ENCODE peak calls at places on chromosomes 4 and X, in ten cellular contexts. G is A673, F is adrenal gland, O is lower lobe of right lung, U is spleen, Z is esophagus squamous epithelium, Q is brain microvascular endothelial cell, L is colonic mucosa, E is cardiac muscle cell, T is gastrocnemius medialis. P is an unnamed sample. For H3K36me3, the result is how much of the 10 kb centered on the place peaks cover.

GRCh38 chr4:140152760-140153418 is 1.1 kb downstream of the MAML3 start:
- DNase-seq in U (peak), F (peak), T (peak), Z (no peak), L (peak), G (peak), Q (peak), O (peak), E (peak), P (no peak)

GRCh38 chrX:74242050-74242449 is 61.9 kb upstream of the ZCCHC13 start:
- DNase-seq in T (no peak), F (no peak), L (no peak), Q (no peak), O (no peak), Z (no peak), U (no peak), E (peak), G (no peak), P (no peak)

GRCh38 chrX:129230850-129231512 is 292.3 kb downstream of the SMARCA1 start:
- DNase-seq in G (no peak), E (no peak), Q (no peak), T (no peak), Z (no peak), O (no peak), F (no peak), L (no peak), U (no peak), P (no peak)

GRCh38 chr4:74627516-74627915 is 166.8 kb downstream of the BTC start:
- DNase-seq in L (no peak), T (no peak), Q (no peak), G (no peak), Z (no peak), F (no peak), O (no peak), E (no peak), U (no peak), P (no peak)

GRCh38 chrX:16239211-16239610 is 71.9 kb downstream of the MAGEB17 start:
- DNase-seq in G (no peak), E (peak), L (no peak), O (no peak), Z (no peak), F (no peak), U (no peak), Q (peak), T (no peak), P (no peak)

GRCh38 chr4:88107406-88108107 is 50.9 kb downstream of the ABCG2 start:
- DNase-seq in T (peak), F (peak), Z (no peak), O (no peak), E (peak), Q (no peak), G (no peak), L (peak), U (no peak), P (no peak)

GRCh38 chr4:26307027-26307426 is 13.8 kb upstream of the RBPJ start:
- DNase-seq in F (no peak), T (no peak), G (no peak), U (no peak), E (no peak), O (no peak), Z (no peak), L (no peak), Q (no peak), P (no peak)

GRCh38 chr4:146521543-146522097 is at the start of gene SLC10A7:
- DNase-seq in F (peak), E (peak), Z (peak), T (peak), G (peak), U (peak), Q (peak), L (peak), O (peak), P (no peak)

GRCh38 chr4:37685726-37686372 is 327 bp downstream of the RELL1 start:
- DNase-seq in U (no peak), L (peak), Z (peak), E (peak), T (peak), O (no peak), G (peak), F (no peak), Q (peak), P (no peak)

GRCh38 chr4:36026348-36026747 is 218.0 kb downstream of the ARAP2 start:
- DNase-seq in T (no peak), G (no peak), Z (no peak), E (no peak), L (no peak), Q (no peak), F (no peak), U (no peak), O (no peak), P (no peak)

GRCh38 chrX:116031331-116031730 is 139.2 kb upstream of the AGTR2 start:
- DNase-seq in E (no peak), Q (no peak), G (no peak), U (no peak), T (no peak), L (no peak), F (no peak), Z (no peak), O (no peak), P (no peak)

GRCh38 chr4:122819708-122820449 is 6.8 kb upstream of the FGF2 start:
- DNase-seq in L (no peak), G (peak), Q (peak), F (no peak), Z (no peak), T (no peak), O (no peak), E (peak), U (no peak), P (no peak)

GRCh38 chrX:45400380-45400779 is 199.7 kb upstream of the DIPK2B start:
- DNase-seq in Z (no peak), L (no peak), F (no peak), U (no peak), G (no peak), Q (peak), O (no peak), E (peak), T (no peak), P (no peak)

GRCh38 chr4:169254546-169254983 is 16.2 kb downstream of the SH3RF1 start:
- DNase-seq in Z (no peak), G (peak), F (peak), L (peak), Q (peak), O (no peak), E (peak), U (no peak), T (peak), P (peak)

GRCh38 chr4:25792200-25792791 is 70.5 kb downstream of the SEL1L3 start:
- DNase-seq in Q (no peak), U (no peak), O (no peak), E (peak), G (peak), L (peak), F (peak), Z (no peak), T (no peak), P (no peak)

GRCh38 chr4:128277856-128278255 is 9.8 kb downstream of the PGRMC2 start:
- DNase-seq in U (no peak), E (no peak), F (no peak), Q (no peak), L (no peak), G (no peak), Z (no peak), O (no peak), T (no peak), P (no peak)

GRCh38 chr4:25437951-25438350 is 60.9 kb downstream of the ANAPC4 start:
- DNase-seq in F (no peak), L (no peak), U (no peak), E (no peak), Q (no peak), Z (no peak), G (no peak), O (no peak), T (no peak), P (no peak)

GRCh38 chr4:125951275-125951887 is 636.6 kb downstream of the FAT4 start:
- DNase-seq in Z (no peak), T (no peak), O (no peak), U (no peak), F (no peak), E (peak), L (no peak), Q (no peak), G (peak), P (peak)

GRCh38 chrX:9767375-9767774 is 1.7 kb upstream of the GPR143 start:
- DNase-seq in U (no peak), F (no peak), Q (no peak), L (no peak), G (peak), Z (no peak), O (no peak), T (no peak), E (peak), P (no peak)

GRCh38 chrX:133375558-133376340 is 39.5 kb downstream of the GPC4 start:
- DNase-seq in F (no peak), Z (no peak), Q (no peak), L (peak), T (no peak), U (no peak), O (no peak), E (peak), G (peak), P (no peak)

GRCh38 chr4:2835978-2836377 is 7.7 kb upstream of the ADD1 start:
- DNase-seq in U (peak), F (peak), G (no peak), Q (no peak), E (no peak), L (no peak), Z (no peak), O (no peak), T (no peak), P (no peak)

GRCh38 chr4:147355849-147356248 is 125.0 kb upstream of the EDNRA start:
- DNase-seq in U (no peak), F (no peak), Z (no peak), E (peak), O (no peak), G (peak), Q (peak), L (no peak), T (no peak), P (no peak)

GRCh38 chrX:57083143-57083542 is 38.2 kb downstream of the SPIN2B start:
- DNase-seq in Q (no peak), T (no peak), G (no peak), U (no peak), E (no peak), L (no peak), F (no peak), O (no peak), Z (no peak), P (no peak)

GRCh38 chrX:130694983-130695382 is 208.0 kb downstream of the ENOX2 start:
- DNase-seq in G (no peak), F (no peak), O (no peak), L (no peak), Q (no peak), E (no peak), T (no peak), U (no peak), Z (no peak), P (no peak)

GRCh38 chr4:109879636-109880314 is 31.9 kb downstream of the LRIT3 start:
- DNase-seq in O (no peak), E (no peak), F (no peak), Q (no peak), Z (no peak), G (no peak), L (no peak), U (peak), T (no peak), P (no peak)

GRCh38 chrX:12949927-12950656 is 24.8 kb upstream of the TMSB4X start:
- DNase-seq in G (peak), Q (peak), U (peak), L (peak), T (peak), F (peak), O (peak), E (peak), Z (peak), P (no peak)

GRCh38 chr4:28225005-28225404 is 1364.4 kb downstream of the STIM2 start:
- DNase-seq in L (no peak), E (peak), Q (peak), Z (no peak), U (no peak), F (no peak), O (no peak), T (no peak), G (peak), P (no peak)

GRCh38 chr4:183438458-183439113 is 5.8 kb upstream of the CDKN2AIP start:
- DNase-seq in U (no peak), O (no peak), Q (peak), F (no peak), T (no peak), Z (no peak), G (no peak), E (peak), L (peak), P (peak)

GRCh38 chr4:22997358-22998224 is 304.9 kb downstream of the GBA3 start:
- DNase-seq in Q (no peak), U (no peak), O (no peak), L (no peak), E (no peak), Z (no peak), G (no peak), T (no peak), F (no peak), P (no peak)

GRCh38 chr4:58514299-58514698 is 1404.1 kb upstream of the IGFBP7 start:
- DNase-seq in Z (no peak), O (no peak), Q (no peak), U (no peak), F (no peak), L (no peak), T (no peak), G (no peak), E (no peak), P (no peak)

GRCh38 chr4:16532240-16532990 is 306.1 kb upstream of the TAPT1 start:
- DNase-seq in E (peak), U (no peak), T (no peak), F (peak), Z (no peak), L (no peak), Q (peak), O (no peak), G (peak), P (peak)

GRCh38 chr4:7957113-7957656 is 17.5 kb upstream of the AFAP1 start:
- DNase-seq in G (no peak), U (peak), T (no peak), E (peak), Z (no peak), O (no peak), Q (no peak), F (no peak), L (no peak), P (no peak)

GRCh38 chrX:154534526-154535322 is 11.9 kb downstream of the G6PD start:
- DNase-seq in Z (peak), G (peak), O (peak), T (peak), Q (peak), L (peak), F (peak), E (peak), U (peak), P (no peak)

GRCh38 chr4:60039908-60040307 is 1160.2 kb upstream of the ADGRL3 start:
- DNase-seq in U (no peak), G (no peak), F (no peak), E (no peak), Z (no peak), T (no peak), Q (no peak), O (no peak), L (no peak), P (no peak)

GRCh38 chr4:86302242-86302641 is 57.6 kb downstream of the MAPK10 start:
- DNase-seq in O (no peak), Q (no peak), T (no peak), E (peak), U (no peak), G (peak), F (peak), Z (no peak), L (peak), P (no peak)

GRCh38 chrX:44440006-44440405 is 96.5 kb upstream of the EFHC2 start:
- DNase-seq in T (no peak), O (no peak), Z (no peak), U (no peak), G (peak), E (no peak), L (no peak), F (no peak), Q (no peak), P (no peak)

GRCh38 chr4:78437608-78438088 is 113.9 kb upstream of the ANXA3 start:
- DNase-seq in E (peak), G (no peak), F (no peak), U (no peak), O (no peak), L (no peak), T (no peak), Z (no peak), Q (no peak), P (no peak)

DNA sequence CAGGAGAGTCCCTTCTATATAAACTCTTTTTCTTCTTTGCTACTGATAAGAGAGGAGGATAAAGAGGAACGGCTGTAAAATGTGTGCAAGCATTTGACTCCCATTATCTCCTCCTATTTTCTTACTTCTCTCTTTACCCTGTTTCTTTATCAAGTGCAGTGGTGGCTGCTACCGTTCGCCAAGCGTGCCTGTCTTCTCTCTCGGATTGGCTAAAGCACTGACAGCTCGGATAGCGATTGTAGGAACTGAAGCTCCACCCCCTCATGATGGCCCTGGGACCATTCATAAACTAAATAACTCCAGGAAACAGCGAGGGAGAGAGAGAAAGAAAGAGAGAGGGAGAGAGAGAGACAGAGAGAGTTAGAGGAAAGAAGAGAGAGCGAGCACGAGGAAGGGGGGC is 340 bp upstream of the MAB21L2 start:
- DNase-seq in L (peak), Z (no peak), T (no peak), Q (peak), G (no peak), U (no peak), O (no peak), E (peak), F (no peak), P (no peak)
- H3K4me3 ChIP-seq in L (no peak), Z (no peak), T (no peak), Q (peak), G (no peak), U (peak), O (no peak), E (no peak), F (no peak), P (no peak)

DNA sequence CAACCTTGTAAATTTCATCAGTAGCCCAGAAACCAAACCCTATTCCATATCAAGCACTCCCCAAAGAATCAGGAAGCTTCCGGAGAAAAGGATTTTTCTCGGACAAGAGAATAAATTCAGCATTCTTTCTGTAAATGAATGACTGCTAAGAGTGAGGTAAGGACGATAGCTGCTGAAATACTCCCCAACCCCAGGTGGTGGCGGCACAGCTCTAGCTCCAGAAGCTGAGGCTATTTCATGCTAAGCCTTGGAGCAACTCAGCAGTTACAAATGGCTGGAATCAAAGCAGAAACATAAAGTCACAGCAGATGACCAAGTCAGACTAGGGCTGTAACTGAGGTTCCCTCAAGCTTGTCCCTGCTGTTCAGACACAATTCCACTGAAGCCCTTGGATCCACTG is 13.9 kb upstream of the PCDH19 start:
- DNase-seq in O (no peak), U (no peak), Z (no peak), G (no peak), Q (no peak), F (no peak), T (no peak), L (no peak), E (no peak), P (no peak)
- TF ChIP-seq CTCF in O (no peak), U (no peak), Z (peak), G (peak), Q (peak), F (no peak), T (no peak), L (no peak), E (peak), P (no peak)

DNA sequence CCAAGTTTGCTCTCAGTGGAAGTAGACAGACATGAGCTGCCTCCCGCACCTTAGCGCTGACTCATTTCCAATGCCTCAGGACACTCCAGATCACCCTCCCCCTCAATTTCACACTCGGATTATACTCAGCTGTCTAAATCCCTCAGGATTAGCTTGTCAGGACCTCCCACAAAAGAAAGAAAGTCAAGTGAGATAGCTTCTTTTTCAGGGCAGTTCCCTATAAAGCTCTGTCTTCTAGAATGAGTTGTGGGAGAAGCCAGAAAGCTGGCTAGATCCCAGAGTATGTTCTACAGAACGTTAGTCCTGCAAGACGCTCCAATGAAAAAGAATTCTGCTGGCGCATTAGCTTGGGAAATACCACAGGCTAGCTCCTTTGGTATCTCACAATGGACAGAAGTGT is 51.2 kb upstream of the MTNR1A start:
- DNase-seq in G (peak), L (no peak), F (no peak), O (no peak), Q (peak), E (peak), Z (no peak), T (no peak), U (no peak), P (no peak)
- H3K36me3 ChIP-seq in G (half or more), L (under half), F (under half), O (half or more), Q (half or more), E (half or more), Z (half or more), T (under half), U (under half), P (under half)

GRCh38 chr4:11021348-11021747 is 336.8 kb upstream of the CLNK start:
- DNase-seq in Q (no peak), E (no peak), G (no peak), F (no peak), Z (no peak), L (no peak), U (no peak), T (no peak), O (no peak), P (no peak)
- H3K4me3 ChIP-seq in Q (no peak), E (no peak), G (no peak), F (no peak), Z (no peak), L (no peak), U (no peak), T (no peak), O (no peak), P (no peak)

GRCh38 chrX:84188320-84188834 is 378 bp upstream of the RPS6KA6 start:
- DNase-seq in L (peak), Z (no peak), Q (peak), U (no peak), F (peak), O (peak), G (no peak), E (peak), T (no peak), P (no peak)
- TF ChIP-seq CTCF in L (no peak), Z (no peak), Q (peak), U (no peak), F (no peak), O (no peak), G (no peak), E (no peak), T (no peak), P (peak)

GRCh38 chrX:111736571-111736970 is 55.6 kb downstream of the ALG13 start:
- DNase-seq in F (no peak), L (no peak), Z (no peak), O (no peak), Q (no peak), T (no peak), E (no peak), U (no peak), G (no peak), P (no peak)
- H3K36me3 ChIP-seq in F (under half), L (under half), Z (half or more), O (half or more), Q (under half), T (under half), E (half or more), U (under half), G (under half), P (under half)